ENCODE peak calls at places on chromosomes 3 and 15, in five cellular contexts. One of them, this sample, is unnamed.

GRCh38 chr3:43649365-43649968 is 27.7 kb upstream of the ANO10 start:
- DNase-seq in GM23248: no peak
- DNase-seq in colonic mucosa: no peak
- DNase-seq in CD4-positive, alpha-beta memory T cell: no peak
- DNase-seq in body of pancreas: no peak
- DNase-seq in this sample: no peak

GRCh38 chr15:36567445-36567844 is 12.0 kb upstream of the CDIN1 start:
- DNase-seq in GM23248: no peak
- DNase-seq in colonic mucosa: no peak
- DNase-seq in body of pancreas: no peak
- DNase-seq in CD4-positive, alpha-beta memory T cell: no peak
- DNase-seq in this sample: no peak

GRCh38 chr15:60575995-60576394 is 97.1 kb upstream of the ICE2 start:
- DNase-seq in GM23248: peak
- DNase-seq in colonic mucosa: no peak
- DNase-seq in CD4-positive, alpha-beta memory T cell: no peak
- DNase-seq in body of pancreas: peak
- DNase-seq in this sample: no peak

GRCh38 chr15:98513428-98513991 is 134.8 kb upstream of the IGF1R start:
- DNase-seq in colonic mucosa: no peak
- DNase-seq in GM23248: no peak
- DNase-seq in body of pancreas: no peak
- DNase-seq in CD4-positive, alpha-beta memory T cell: no peak
- DNase-seq in this sample: no peak

GRCh38 chr15:78914027-78914764 is 30.6 kb downstream of the CTSH start:
- DNase-seq in GM23248: peak
- DNase-seq in CD4-positive, alpha-beta memory T cell: no peak
- DNase-seq in colonic mucosa: no peak
- DNase-seq in body of pancreas: no peak
- DNase-seq in this sample: no peak

GRCh38 chr3:172877011-172877410 is 126.5 kb downstream of the ECT2 start:
- DNase-seq in colonic mucosa: no peak
- DNase-seq in body of pancreas: no peak
- DNase-seq in GM23248: no peak
- DNase-seq in CD4-positive, alpha-beta memory T cell: no peak
- DNase-seq in this sample: no peak

GRCh38 chr3:103947062-103947461 is 1419.6 kb upstream of the ALCAM start:
- DNase-seq in colonic mucosa: no peak
- DNase-seq in body of pancreas: no peak
- DNase-seq in GM23248: no peak
- DNase-seq in CD4-positive, alpha-beta memory T cell: no peak
- DNase-seq in this sample: no peak

GRCh38 chr3:126763035-126763434 is 59.0 kb downstream of the CHCHD6 start:
- DNase-seq in CD4-positive, alpha-beta memory T cell: no peak
- DNase-seq in colonic mucosa: no peak
- DNase-seq in body of pancreas: no peak
- DNase-seq in GM23248: no peak
- DNase-seq in this sample: no peak

GRCh38 chr3:33796137-33796536 is 2.3 kb upstream of the PDCD6IP start:
- DNase-seq in CD4-positive, alpha-beta memory T cell: no peak
- DNase-seq in colonic mucosa: no peak
- DNase-seq in GM23248: no peak
- DNase-seq in body of pancreas: no peak
- DNase-seq in this sample: no peak

GRCh38 chr15:101242160-101242998 is 9.5 kb downstream of the CHSY1 start:
- DNase-seq in GM23248: peak
- DNase-seq in body of pancreas: no peak
- DNase-seq in CD4-positive, alpha-beta memory T cell: peak
- DNase-seq in colonic mucosa: no peak
- DNase-seq in this sample: peak

GRCh38 chr3:36972163-36972562 is 20.8 kb downstream of the EPM2AIP1 start:
- DNase-seq in colonic mucosa: no peak
- DNase-seq in GM23248: no peak
- DNase-seq in CD4-positive, alpha-beta memory T cell: no peak
- DNase-seq in body of pancreas: no peak
- DNase-seq in this sample: no peak

GRCh38 chr3:53350652-53351051 is 3.3 kb upstream of the DCP1A start:
- DNase-seq in CD4-positive, alpha-beta memory T cell: no peak
- DNase-seq in body of pancreas: no peak
- DNase-seq in GM23248: peak
- DNase-seq in colonic mucosa: peak
- DNase-seq in this sample: no peak

GRCh38 chr15:21261965-21262850 is 178.1 kb downstream of the POTEB3 start:
- DNase-seq in GM23248: no peak
- DNase-seq in CD4-positive, alpha-beta memory T cell: no peak
- DNase-seq in colonic mucosa: no peak
- DNase-seq in body of pancreas: peak
- DNase-seq in this sample: no peak

GRCh38 chr3:54999159-54999558 is 71.3 kb upstream of the LRTM1 start:
- DNase-seq in body of pancreas: no peak
- DNase-seq in colonic mucosa: no peak
- DNase-seq in CD4-positive, alpha-beta memory T cell: no peak
- DNase-seq in GM23248: peak
- DNase-seq in this sample: no peak

GRCh38 chr15:31280037-31280830 is 46.4 kb upstream of the KLF13 start:
- DNase-seq in colonic mucosa: peak
- DNase-seq in body of pancreas: no peak
- DNase-seq in GM23248: no peak
- DNase-seq in CD4-positive, alpha-beta memory T cell: no peak
- DNase-seq in this sample: no peak

GRCh38 chr15:50138391-50138790 is 19.4 kb upstream of the ATP8B4 start:
- DNase-seq in body of pancreas: no peak
- DNase-seq in GM23248: peak
- DNase-seq in colonic mucosa: no peak
- DNase-seq in CD4-positive, alpha-beta memory T cell: no peak
- DNase-seq in this sample: no peak

GRCh38 chr3:151091685-151092352 is 6.4 kb downstream of the MED12L start:
- DNase-seq in GM23248: peak
- DNase-seq in body of pancreas: no peak
- DNase-seq in colonic mucosa: no peak
- DNase-seq in CD4-positive, alpha-beta memory T cell: no peak
- DNase-seq in this sample: no peak

GRCh38 chr15:100254694-100255093 is 87.1 kb downstream of the ADAMTS17 start:
- DNase-seq in colonic mucosa: no peak
- DNase-seq in CD4-positive, alpha-beta memory T cell: no peak
- DNase-seq in GM23248: no peak
- DNase-seq in body of pancreas: no peak
- DNase-seq in this sample: no peak

GRCh38 chr3:50508821-50509220 is 5.4 kb upstream of the CACNA2D2 start:
- DNase-seq in body of pancreas: no peak
- DNase-seq in GM23248: no peak
- DNase-seq in CD4-positive, alpha-beta memory T cell: no peak
- DNase-seq in colonic mucosa: no peak
- DNase-seq in this sample: no peak

GRCh38 chr15:33234019-33234418 is 39.5 kb upstream of the FMN1 start:
- DNase-seq in GM23248: peak
- DNase-seq in CD4-positive, alpha-beta memory T cell: no peak
- DNase-seq in colonic mucosa: no peak
- DNase-seq in body of pancreas: no peak
- DNase-seq in this sample: no peak

GRCh38 chr15:85407421-85408269 is 27.2 kb downstream of the AKAP13 start:
- DNase-seq in body of pancreas: peak
- DNase-seq in GM23248: peak
- DNase-seq in CD4-positive, alpha-beta memory T cell: peak
- DNase-seq in colonic mucosa: peak
- DNase-seq in this sample: no peak

GRCh38 chr3:72375237-72376154 is 472.7 kb downstream of the SHQ1 start:
- DNase-seq in CD4-positive, alpha-beta memory T cell: peak
- DNase-seq in body of pancreas: no peak
- DNase-seq in GM23248: no peak
- DNase-seq in colonic mucosa: no peak
- DNase-seq in this sample: no peak

GRCh38 chr3:174153875-174154274 is 705.3 kb upstream of the NAALADL2 start:
- DNase-seq in GM23248: peak
- DNase-seq in CD4-positive, alpha-beta memory T cell: no peak
- DNase-seq in body of pancreas: no peak
- DNase-seq in colonic mucosa: no peak
- DNase-seq in this sample: no peak

GRCh38 chr3:160577551-160578195 is 12.3 kb upstream of the KPNA4 start:
- DNase-seq in GM23248: no peak
- DNase-seq in colonic mucosa: no peak
- DNase-seq in CD4-positive, alpha-beta memory T cell: no peak
- DNase-seq in body of pancreas: peak
- DNase-seq in this sample: no peak

GRCh38 chr15:92817339-92817886 is 82.7 kb upstream of the CHD2 start:
- DNase-seq in GM23248: no peak
- DNase-seq in CD4-positive, alpha-beta memory T cell: no peak
- DNase-seq in body of pancreas: no peak
- DNase-seq in colonic mucosa: no peak
- DNase-seq in this sample: no peak

GRCh38 chr3:46162975-46163550 is 45.0 kb downstream of the CCR1 start:
- DNase-seq in GM23248: no peak
- DNase-seq in CD4-positive, alpha-beta memory T cell: no peak
- DNase-seq in colonic mucosa: no peak
- DNase-seq in body of pancreas: no peak
- DNase-seq in this sample: no peak

DNA sequence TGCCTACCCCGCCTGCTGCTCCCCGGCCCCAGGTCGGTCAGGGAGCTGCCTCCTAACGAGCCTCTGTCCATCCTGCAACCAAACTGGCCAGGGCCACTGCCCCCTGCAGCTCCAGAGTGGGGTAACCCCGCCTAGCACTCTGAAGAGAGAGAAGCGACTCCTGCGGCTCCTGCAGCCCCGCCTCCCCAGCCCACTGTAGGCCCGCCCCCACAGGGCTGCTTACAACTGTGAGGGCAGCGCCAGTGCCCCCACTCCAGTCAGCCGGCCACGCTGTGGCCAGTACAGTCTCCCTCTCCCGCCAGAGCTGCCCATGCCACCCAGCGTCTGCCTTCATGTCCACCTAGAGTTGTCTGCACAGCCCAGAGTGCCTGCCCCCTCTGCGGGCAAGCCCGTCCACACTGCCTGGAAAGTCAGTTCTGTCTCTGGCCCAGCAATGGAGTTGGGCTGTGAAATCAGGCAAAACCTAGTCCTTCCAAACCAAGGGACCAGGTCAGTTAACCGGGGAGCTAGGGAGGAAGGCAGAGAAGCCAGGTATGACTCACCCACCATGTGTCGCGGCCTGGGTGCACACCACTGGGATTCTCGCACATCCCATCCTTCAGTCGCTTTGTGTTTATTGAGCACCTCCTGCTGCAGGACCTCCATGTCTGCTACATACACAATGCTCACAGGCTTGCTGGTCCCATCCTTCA is 2.4 kb downstream of the UCN2 start:
- DNase-seq in colonic mucosa: peak
- DNase-seq in GM23248: peak
- DNase-seq in body of pancreas: peak
- DNase-seq in CD4-positive, alpha-beta memory T cell: no peak
- DNase-seq in this sample: no peak
- H3K4me3 ChIP-seq in colonic mucosa: no peak
- H3K4me3 ChIP-seq in GM23248: peak
- H3K4me3 ChIP-seq in body of pancreas: no peak
- H3K4me3 ChIP-seq in CD4-positive, alpha-beta memory T cell: no peak
- H3K4me3 ChIP-seq in this sample: no peak

DNA sequence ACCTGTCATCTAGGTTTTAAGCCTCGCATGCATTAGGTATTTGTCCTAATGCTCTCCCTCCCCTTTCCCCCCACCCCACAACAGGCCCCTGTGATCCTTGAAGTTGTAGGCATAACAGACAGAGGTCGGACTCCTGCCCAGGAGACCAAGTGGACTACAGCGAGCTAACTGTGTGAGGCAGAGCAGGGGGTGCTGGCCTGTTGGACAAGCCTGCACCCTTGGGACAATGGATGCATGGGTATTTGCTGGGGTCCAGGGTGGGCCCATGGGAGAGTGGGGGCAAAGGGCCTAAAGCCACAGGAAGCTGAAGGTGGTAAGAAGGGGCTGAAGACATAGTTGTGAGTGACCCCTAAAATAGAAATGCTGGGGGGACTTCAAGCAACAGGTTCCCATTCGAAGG is 2.5 kb downstream of the PLCB2 start:
- DNase-seq in body of pancreas: no peak
- DNase-seq in CD4-positive, alpha-beta memory T cell: no peak
- DNase-seq in GM23248: no peak
- DNase-seq in colonic mucosa: no peak
- DNase-seq in this sample: no peak
- H3K4me3 ChIP-seq in body of pancreas: no peak
- H3K4me3 ChIP-seq in CD4-positive, alpha-beta memory T cell: no peak
- H3K4me3 ChIP-seq in GM23248: no peak
- H3K4me3 ChIP-seq in colonic mucosa: no peak
- H3K4me3 ChIP-seq in this sample: no peak

GRCh38 chr3:136752327-136753111 is at the start of gene STAG1:
- DNase-seq in body of pancreas: peak
- DNase-seq in GM23248: peak
- DNase-seq in colonic mucosa: peak
- DNase-seq in CD4-positive, alpha-beta memory T cell: peak
- DNase-seq in this sample: peak

GRCh38 chr3:136752046-136752326 is 192 bp downstream of the STAG1 start:
- DNase-seq in body of pancreas: no peak
- DNase-seq in GM23248: peak
- DNase-seq in CD4-positive, alpha-beta memory T cell: no peak
- DNase-seq in colonic mucosa: no peak
- DNase-seq in this sample: no peak

GRCh38 chr3:136751259-136752045 is 726 bp downstream of the STAG1 start:
- DNase-seq in body of pancreas: peak
- DNase-seq in GM23248: peak
- DNase-seq in colonic mucosa: peak
- DNase-seq in CD4-positive, alpha-beta memory T cell: peak
- DNase-seq in this sample: no peak

GRCh38 chr3:136753112-136753939 is 1.1 kb upstream of the STAG1 start:
- DNase-seq in GM23248: peak
- DNase-seq in CD4-positive, alpha-beta memory T cell: no peak
- DNase-seq in colonic mucosa: peak
- DNase-seq in body of pancreas: no peak
- DNase-seq in this sample: no peak

GRCh38 chr3:136755192-136755591 is 3.0 kb upstream of the STAG1 start:
- DNase-seq in body of pancreas: no peak
- DNase-seq in colonic mucosa: no peak
- DNase-seq in CD4-positive, alpha-beta memory T cell: no peak
- DNase-seq in GM23248: no peak
- DNase-seq in this sample: no peak
- H3K4me3 ChIP-seq in body of pancreas: no peak
- H3K4me3 ChIP-seq in colonic mucosa: no peak
- H3K4me3 ChIP-seq in CD4-positive, alpha-beta memory T cell: no peak
- H3K4me3 ChIP-seq in GM23248: no peak
- H3K4me3 ChIP-seq in this sample: no peak

DNA sequence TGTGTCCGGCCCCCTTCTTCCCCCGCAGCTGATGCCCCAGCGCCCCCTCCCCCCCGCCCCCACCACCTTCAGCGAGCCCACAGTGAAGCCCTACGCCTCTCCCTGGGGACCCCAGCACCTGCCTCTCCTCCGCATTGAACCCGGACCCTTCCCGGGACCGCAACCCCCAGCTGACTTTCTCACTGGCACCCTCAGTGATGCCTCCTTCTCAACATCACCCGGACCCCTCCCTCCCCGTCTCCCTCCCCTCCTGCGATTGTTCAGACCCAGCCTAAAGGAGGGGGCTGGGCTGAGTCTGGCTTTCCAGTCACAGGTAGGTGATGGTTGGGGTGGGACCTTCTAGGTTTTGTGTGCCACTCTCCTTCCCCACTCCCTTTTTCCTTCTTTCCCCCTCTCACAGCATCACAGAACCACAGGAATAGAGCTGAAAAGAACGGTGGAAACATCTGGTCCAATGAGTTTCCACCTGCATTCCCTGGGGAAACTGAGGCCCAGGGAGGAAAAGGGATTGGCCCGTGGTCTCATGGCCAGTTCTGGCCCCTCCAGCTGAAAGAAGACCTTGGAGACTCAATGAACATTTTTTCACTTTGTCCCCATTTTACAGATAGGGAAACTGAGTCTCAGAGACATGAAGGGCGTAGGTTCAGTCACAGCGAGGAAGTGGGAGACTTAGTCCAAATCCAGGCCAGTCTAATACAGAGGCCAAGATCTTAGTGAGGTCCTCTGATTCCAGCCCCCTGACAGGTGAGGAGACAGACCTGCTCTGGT is 828 bp downstream of the CAND2 start:
- DNase-seq in colonic mucosa: no peak
- DNase-seq in GM23248: no peak
- DNase-seq in CD4-positive, alpha-beta memory T cell: no peak
- DNase-seq in body of pancreas: no peak
- DNase-seq in this sample: no peak
- H3K4me3 ChIP-seq in colonic mucosa: no peak
- H3K4me3 ChIP-seq in GM23248: no peak
- H3K4me3 ChIP-seq in CD4-positive, alpha-beta memory T cell: no peak
- H3K4me3 ChIP-seq in body of pancreas: no peak
- H3K4me3 ChIP-seq in this sample: no peak